ENCODE peak calls at places on chromosomes 4 and X, in four cellular contexts. One of them, this sample, is unnamed.

GRCh38 chr4:48375651-48376291 is 34.4 kb downstream of the SLAIN2 start:
- DNase-seq in astrocyte of the spinal cord: peak; percentile 89
- DNase-seq in transverse colon: peak; percentile 71
- DNase-seq in stimulated activated CD4-positive, alpha-beta T cell treated with anti-CD3 and anti-CD28 coated beads, Interleukin-2, amount 100 ng/mL, for 48 hours: no peak
- DNase-seq in this sample: peak; percentile 49

GRCh38 chrX:20267924-20268701 is 1.4 kb upstream of the RPS6KA3 start:
- DNase-seq in astrocyte of the spinal cord: peak; percentile 25
- DNase-seq in transverse colon: peak; percentile 40
- DNase-seq in stimulated activated CD4-positive, alpha-beta T cell treated with anti-CD3 and anti-CD28 coated beads, Interleukin-2, amount 100 ng/mL, for 48 hours: no peak
- DNase-seq in this sample: peak; percentile 33

GRCh38 chr4:157514711-157515110 is 294.2 kb downstream of the GRIA2 start:
- DNase-seq in astrocyte of the spinal cord: no peak
- DNase-seq in transverse colon: no peak
- DNase-seq in stimulated activated CD4-positive, alpha-beta T cell treated with anti-CD3 and anti-CD28 coated beads, Interleukin-2, amount 100 ng/mL, for 48 hours: no peak
- DNase-seq in this sample: no peak

GRCh38 chr4:154503598-154503997 is 12.0 kb upstream of the DCHS2 start:
- DNase-seq in astrocyte of the spinal cord: peak; percentile 11
- DNase-seq in transverse colon: no peak
- DNase-seq in stimulated activated CD4-positive, alpha-beta T cell treated with anti-CD3 and anti-CD28 coated beads, Interleukin-2, amount 100 ng/mL, for 48 hours: no peak
- DNase-seq in this sample: no peak

GRCh38 chr4:25223770-25224375 is 10.0 kb upstream of the PI4K2B start:
- DNase-seq in astrocyte of the spinal cord: peak; percentile 48
- DNase-seq in transverse colon: no peak
- DNase-seq in stimulated activated CD4-positive, alpha-beta T cell treated with anti-CD3 and anti-CD28 coated beads, Interleukin-2, amount 100 ng/mL, for 48 hours: no peak
- DNase-seq in this sample: no peak

GRCh38 chr4:183758006-183758734 is 99.1 kb downstream of the TRAPPC11 start:
- DNase-seq in astrocyte of the spinal cord: no peak
- DNase-seq in transverse colon: peak; percentile 76
- DNase-seq in stimulated activated CD4-positive, alpha-beta T cell treated with anti-CD3 and anti-CD28 coated beads, Interleukin-2, amount 100 ng/mL, for 48 hours: no peak
- DNase-seq in this sample: peak; percentile 63

GRCh38 chr4:36303430-36304137 is 22.2 kb downstream of the DTHD1 start:
- DNase-seq in astrocyte of the spinal cord: no peak
- DNase-seq in transverse colon: no peak
- DNase-seq in stimulated activated CD4-positive, alpha-beta T cell treated with anti-CD3 and anti-CD28 coated beads, Interleukin-2, amount 100 ng/mL, for 48 hours: no peak
- DNase-seq in this sample: no peak

GRCh38 chr4:122012735-122013134 is 60.9 kb upstream of the TRPC3 start:
- DNase-seq in astrocyte of the spinal cord: no peak
- DNase-seq in transverse colon: no peak
- DNase-seq in stimulated activated CD4-positive, alpha-beta T cell treated with anti-CD3 and anti-CD28 coated beads, Interleukin-2, amount 100 ng/mL, for 48 hours: no peak
- DNase-seq in this sample: no peak

GRCh38 chr4:67014592-67014991 is 530.7 kb downstream of the CENPC start:
- DNase-seq in astrocyte of the spinal cord: no peak
- DNase-seq in transverse colon: no peak
- DNase-seq in stimulated activated CD4-positive, alpha-beta T cell treated with anti-CD3 and anti-CD28 coated beads, Interleukin-2, amount 100 ng/mL, for 48 hours: no peak
- DNase-seq in this sample: no peak

This sample was measured in prostate gland.